ENCODE peak calls at places on chromosomes 7 and 10, in ten cellular contexts. S is left lung; C is heart left ventricle; Q is activated naive CD4-positive, alpha-beta T cell treated with anti-CD3 and anti-CD28 coated beads, Interleukin-2, amount 50 U/mL, for 72 hours; U is activated T-cell treated with anti-CD3 and anti-CD28 coated beads, Interleukin-2, amount 50 U/mL, for 4 hours; L is omental fat pad; D is stimulated activated effector memory CD8-positive, alpha-beta T cell treated with anti-CD3 and anti-CD28 coated beads, Interleukin-12 subunit alpha, Interleukin-12 subunit beta, amount 100 ng/mL, for 72 hours; J is naive thymus-derived CD4-positive, alpha-beta T cell; Y is T-cell; O is lung. I is an unnamed sample.

GRCh38 chr10:101227765-101228681 is 1.2 kb downstream of the LBX1 start:
- ATAC-seq in S (no peak), C (no peak), Q (peak), U (no peak), L (no peak), D (peak), J (no peak), Y (peak), O (no peak), I (no peak)

GRCh38 chr10:126147866-126148578 is 240.3 kb downstream of the ADAM12 start:
- ATAC-seq in S (peak), C (no peak), Q (no peak), U (no peak), L (no peak), D (no peak), J (no peak), Y (no peak), O (no peak), I (no peak)

GRCh38 chr10:58712982-58713381 is 200.3 kb downstream of the BICC1 start:
- ATAC-seq in S (no peak), C (no peak), Q (no peak), U (no peak), L (no peak), D (no peak), J (no peak), Y (no peak), O (no peak), I (no peak)

GRCh38 chr7:50565559-50565916 is 333 bp upstream of the DDC start:
- ATAC-seq in S (peak), C (no peak), Q (no peak), U (no peak), L (no peak), D (no peak), J (no peak), Y (no peak), O (no peak), I (no peak)

GRCh38 chr10:62071846-62072281 is 170.4 kb downstream of the ARID5B start:
- ATAC-seq in S (no peak), C (no peak), Q (peak), U (peak), L (no peak), D (peak), J (no peak), Y (no peak), O (no peak), I (no peak)

GRCh38 chr7:25619963-25620799 is 391.9 kb upstream of the NPVF start:
- ATAC-seq in S (no peak), C (peak), Q (peak), U (peak), L (no peak), D (no peak), J (peak), Y (peak), O (peak), I (peak)

GRCh38 chr10:70590663-70591416 is 11.7 kb downstream of the PRF1 start:
- ATAC-seq in S (no peak), C (no peak), Q (no peak), U (no peak), L (no peak), D (peak), J (no peak), Y (no peak), O (no peak), I (no peak)

GRCh38 chr7:54860003-54860775 is 101.2 kb upstream of the SEC61G start:
- ATAC-seq in S (peak), C (no peak), Q (no peak), U (no peak), L (no peak), D (peak), J (no peak), Y (no peak), O (no peak), I (peak)

GRCh38 chr7:260441-261281 is 29.3 kb upstream of the FOXL3 start:
- ATAC-seq in S (no peak), C (no peak), Q (no peak), U (no peak), L (no peak), D (no peak), J (no peak), Y (no peak), O (no peak), I (no peak)

I was measured in stimulated activated memory B cell treated with anti-CD40 and anti-IgM and Interleukin-4, amounts not matched to agents 10 μg/mL and 1 μg/mL and 100 μg/mL, for 72 hours.